ENCODE peak calls at places on chromosomes 4 and X, in four cellular contexts. G, Z, A and R are unnamed samples.
A peak's percentile ranks its signal among the peaks of the same experiment; 100 is the strongest.

GRCh38 chrX:136920001-136920400 is 39.5 kb upstream of the RBMX start:
- DNase-seq in A (no peak), Z (no peak), G (no peak), R (no peak)

GRCh38 chrX:31353095-31353494 is 281.3 kb upstream of the FTHL17 start:
- DNase-seq in A (no peak), Z (peak; percentile 68), G (no peak), R (no peak)

GRCh38 chrX:25158635-25159034 is 142.9 kb upstream of the ARX start:
- DNase-seq in Z (peak; percentile 55), A (no peak), G (no peak), R (no peak)

GRCh38 chr4:74228691-74229640 is 71.0 kb downstream of the MTHFD2L start:
- DNase-seq in A (peak; percentile 79), G (peak; percentile 25), Z (peak; percentile 37), R (peak; percentile 28)

GRCh38 chrX:17247144-17247543 is 127.9 kb upstream of the NHS start:
- DNase-seq in G (no peak), A (no peak), Z (no peak), R (no peak)

GRCh38 chrX:54495814-54496516 is at the start of gene FGD1:
- DNase-seq in Z (peak; percentile 30), G (peak; percentile 35), A (peak; percentile 82), R (peak; percentile 71)

GRCh38 chr4:32841217-32841616 is 2121.0 kb downstream of the PCDH7 start:
- DNase-seq in G (no peak), A (no peak), Z (no peak), R (no peak)

GRCh38 chr4:36337665-36338064 is 56.2 kb downstream of the DTHD1 start:
- DNase-seq in A (no peak), G (no peak), Z (no peak), R (no peak)

GRCh38 chr4:153519677-153520076 is 53.5 kb downstream of the TMEM131L start:
- DNase-seq in G (no peak), Z (no peak), A (no peak), R (no peak)

GRCh38 chrX:41100200-41100599 is 15.0 kb downstream of the USP9X start:
- DNase-seq in A (no peak), Z (no peak), G (no peak), R (no peak)

GRCh38 chrX:23810279-23810678 is 27.3 kb downstream of the SAT1 start:
- DNase-seq in G (no peak), Z (no peak), A (no peak), R (no peak)

GRCh38 chrX:50877310-50877709 is 33.2 kb upstream of the BMP15 start:
- DNase-seq in G (no peak), Z (peak; percentile 62), A (no peak), R (no peak)

GRCh38 chr4:159129822-159130550 is 27.1 kb downstream of the RAPGEF2 start:
- DNase-seq in G (no peak), A (no peak), Z (no peak), R (no peak)

GRCh38 chrX:36431819-36432218 is 512.3 kb downstream of the CFAP47 start:
- DNase-seq in Z (peak; percentile 47), G (no peak), A (no peak), R (no peak)

GRCh38 chr4:188767496-188767895 is 628.3 kb downstream of the TRIML1 start:
- DNase-seq in A (no peak), Z (no peak), G (no peak), R (no peak)

GRCh38 chr4:164977243-164978164 is at the start of gene TRIM61:
- DNase-seq in Z (peak; percentile 15), G (no peak), A (peak; percentile 58), R (peak; percentile 71)

GRCh38 chrX:8981742-8982141 is 52.2 kb downstream of the FAM9B start:
- DNase-seq in Z (peak; percentile 10), A (no peak), G (no peak), R (no peak)

GRCh38 chr4:152723236-152723635 is 43.4 kb upstream of the TMEM154 start:
- DNase-seq in G (no peak), Z (no peak), A (no peak), R (no peak)

GRCh38 chrX:15016051-15016450 is 142.8 kb downstream of the MOSPD2 start:
- DNase-seq in Z (peak; percentile 4), A (no peak), G (no peak), R (no peak)

GRCh38 chr4:156497486-156497885 is 474.1 kb downstream of the PDGFC start:
- DNase-seq in A (no peak), Z (no peak), G (no peak), R (no peak)

GRCh38 chr4:186037692-186038658 is 31.0 kb upstream of the TLR3 start:
- DNase-seq in A (peak; percentile 45), G (no peak), Z (peak; percentile 54), R (peak; percentile 72)

GRCh38 chr4:159484049-159484448 is 381.2 kb downstream of the RAPGEF2 start:
- DNase-seq in Z (peak; percentile 48), A (no peak), G (no peak), R (no peak)

GRCh38 chr4:184103755-184104367 is 113.8 kb downstream of the ENPP6 start:
- DNase-seq in A (no peak), Z (no peak), G (no peak), R (no peak)

GRCh38 chr4:99759988-99760387 is 56.6 kb upstream of the DAPP1 start:
- DNase-seq in A (no peak), Z (no peak), G (no peak), R (no peak)

GRCh38 chr4:26088433-26088928 is 174.5 kb downstream of the SMIM20 start:
- DNase-seq in Z (peak; percentile 68), A (no peak), G (no peak), R (no peak)

GRCh38 chr4:147683172-147683571 is 791 bp downstream of the PRMT9 start:
- DNase-seq in Z (no peak), A (peak; percentile 11), G (no peak), R (peak; percentile 45)

GRCh38 chr4:156347412-156348075 is 393.9 kb upstream of the CTSO start:
- DNase-seq in A (no peak), Z (peak; percentile 74), G (no peak), R (no peak)

GRCh38 chr4:8410066-8410600 is 30.4 kb downstream of the ACOX3 start:
- DNase-seq in A (no peak), G (no peak), Z (no peak), R (no peak)

GRCh38 chr4:8655411-8656184 is 63.0 kb downstream of the CPZ start:
- DNase-seq in A (no peak), Z (no peak), G (no peak), R (no peak)

GRCh38 chr4:825969-826330 is at the start of gene CPLX1:
- DNase-seq in A (peak; percentile 71), Z (no peak), G (no peak), R (peak; percentile 74)

GRCh38 chr4:15914736-15915135 is 23.8 kb downstream of the FGFBP1 start:
- DNase-seq in G (no peak), Z (no peak), A (no peak), R (no peak)

GRCh38 chr4:105483840-105484239 is 10.0 kb upstream of the PPA2 start:
- DNase-seq in A (no peak), Z (no peak), G (no peak), R (no peak)

DNA sequence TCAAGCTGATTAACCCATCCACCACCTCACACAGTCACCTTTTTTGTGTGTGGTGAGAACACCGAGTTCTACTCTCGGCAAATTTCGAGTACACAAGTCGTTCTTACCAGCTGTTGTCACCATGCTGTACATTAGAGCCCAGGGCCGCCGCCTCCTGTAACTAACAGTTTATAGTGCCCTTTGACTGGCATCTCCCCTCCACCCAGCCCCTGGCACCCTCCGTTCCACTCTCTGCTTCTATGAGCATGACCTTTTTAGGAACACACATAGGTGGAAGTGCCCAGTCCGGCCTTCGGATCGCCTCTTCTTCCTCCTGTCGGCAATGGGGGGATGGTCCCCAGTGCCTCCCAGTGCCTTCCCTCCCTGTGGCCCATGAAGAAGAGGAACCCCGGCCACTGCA is 141.4 kb downstream of the STK32B start:
- DNase-seq in G (no peak), A (no peak), Z (no peak), R (no peak)
- TF ChIP-seq CTCF in G (no peak), A (no peak), Z (no peak), R (no peak)

DNA sequence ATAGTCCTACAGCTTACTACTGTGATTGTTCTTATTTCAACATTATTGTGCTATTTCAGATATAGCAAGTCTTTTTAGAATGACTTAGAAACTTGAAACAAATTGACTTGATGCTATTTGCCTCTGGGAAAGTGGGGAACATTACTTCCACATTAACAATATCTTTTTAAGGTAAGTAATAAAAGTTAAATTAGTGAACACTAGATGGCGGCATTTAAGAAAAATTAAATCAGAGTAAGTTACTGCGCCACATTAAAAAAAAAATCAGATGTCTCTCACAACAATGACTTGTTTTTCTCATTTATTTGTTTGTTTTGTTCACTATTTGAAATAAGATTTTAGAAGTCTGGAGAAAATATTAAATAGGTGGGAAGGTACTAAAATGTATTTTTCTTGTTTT is 1026.9 kb upstream of the SLIT2 start:
- DNase-seq in G (no peak), A (no peak), Z (no peak), R (peak; percentile 9)
- TF ChIP-seq CTCF in G (no peak), A (peak; percentile 50), Z (no peak), R (peak; percentile 39)

GRCh38 chr4:149549911-149550310 is 265.7 kb downstream of the IQCM start:
- DNase-seq in Z (peak; percentile 10), G (no peak), A (peak; percentile 2), R (no peak)
- TF ChIP-seq CTCF in Z (no peak), G (no peak), A (no peak), R (peak; percentile 6)

GRCh38 chrX:26848511-26848910 is 614.6 kb downstream of the PPP4R3C start:
- DNase-seq in A (no peak), G (no peak), Z (peak; percentile 1), R (no peak)

DNA sequence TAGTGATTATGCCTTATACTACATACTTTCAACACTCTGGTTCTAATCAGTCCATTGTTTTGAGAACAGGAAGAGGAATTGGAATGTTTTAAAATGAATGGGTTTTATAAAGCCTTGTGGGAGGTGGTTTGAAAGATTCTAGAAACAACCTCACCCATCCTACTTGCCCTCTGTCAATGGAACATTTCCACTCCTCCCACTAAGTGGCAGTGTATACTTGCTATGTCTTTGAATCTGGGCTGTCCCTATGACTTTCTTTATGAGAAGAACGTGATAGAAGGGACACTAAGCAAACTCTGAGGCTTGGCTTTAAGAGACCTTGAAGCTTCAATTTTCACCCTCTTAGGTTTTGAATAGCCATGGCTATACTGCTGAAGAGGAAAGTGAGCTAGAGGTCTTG is 611.2 kb downstream of the PPP4R3C start:
- DNase-seq in G (no peak), A (no peak), Z (no peak), R (no peak)
- TF ChIP-seq CTCF in G (no peak), A (peak; percentile 10), Z (peak; percentile 15), R (peak; percentile 34)

DNA sequence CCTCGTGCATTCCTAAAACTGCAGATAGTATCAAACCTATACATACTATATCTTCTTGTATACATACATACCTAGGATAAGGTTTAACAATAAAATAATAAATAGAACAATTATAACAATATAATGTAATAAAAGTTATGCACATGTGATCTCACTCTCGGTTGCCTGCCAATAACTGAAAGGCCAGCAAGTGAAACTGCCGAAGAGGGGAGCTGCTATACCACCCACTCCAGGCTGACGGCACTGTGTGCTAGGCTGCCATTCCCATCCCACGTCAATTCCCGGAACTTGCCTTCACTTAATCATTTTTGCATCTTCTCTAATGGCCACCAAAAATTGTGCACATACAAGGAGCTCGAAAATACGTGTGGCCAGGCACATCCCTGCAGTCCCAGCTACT is 451.1 kb upstream of the FAT1 start:
- DNase-seq in A (no peak), Z (no peak), G (no peak), R (no peak)
- TF ChIP-seq CTCF in A (no peak), Z (no peak), G (no peak), R (no peak)

GRCh38 chr4:112348488-112349158 is 51.5 kb downstream of the ALPK1 start:
- DNase-seq in A (peak; percentile 49), Z (peak; percentile 53), G (no peak), R (no peak)
- TF ChIP-seq CTCF in A (no peak), Z (peak; percentile 14), G (no peak), R (no peak)